ENCODE peak calls at places on chromosomes 11 and 22, in ten cellular contexts. X is upper lobe of right lung; I is GM10248; O is omental fat pad; G is AG10803; D is lung; C is fibroblast of villous mesenchyme; P is activated CD8-positive, alpha-beta T cell treated with anti-CD3 and anti-CD28 coated beads for 36 hours; U is HFF-Myc; J is WTC11. V is an unnamed sample.

GRCh38 chr11:85769758-85770157 is 41.2 kb downstream of the SYTL2 start:
- DNase-seq in G (no peak), J (no peak), C (no peak), D (no peak), P (no peak), I (no peak), X (no peak), O (no peak), U (no peak), V (no peak)

GRCh38 chr22:41217553-41218157 is 12.5 kb downstream of the L3MBTL2 start:
- DNase-seq in U (no peak), G (peak), D (peak), J (peak), I (peak), O (peak), P (peak), X (peak), C (peak), V (peak)

GRCh38 chr11:123430736-123431356 is 777 bp downstream of the GRAMD1B start:
- DNase-seq in X (peak), U (no peak), J (peak), D (peak), P (peak), C (peak), G (peak), O (no peak), I (peak), V (peak)

GRCh38 chr22:21082248-21082647 is 36.5 kb downstream of the LRRC74B start:
- DNase-seq in J (no peak), P (no peak), D (no peak), O (no peak), G (no peak), U (no peak), I (no peak), X (no peak), C (no peak), V (no peak)

GRCh38 chr11:59040607-59041006 is 45.5 kb upstream of the GLYATL1B start:
- DNase-seq in C (no peak), O (no peak), U (no peak), G (no peak), X (no peak), J (no peak), I (no peak), P (no peak), D (no peak), V (no peak)

GRCh38 chr22:40210814-40211213 is 33.1 kb downstream of the TNRC6B start:
- DNase-seq in C (no peak), I (peak), D (no peak), O (no peak), U (no peak), X (no peak), G (no peak), J (no peak), P (peak), V (no peak)

GRCh38 chr11:69050592-69051380 is 2.1 kb downstream of the TPCN2 start:
- DNase-seq in C (no peak), J (no peak), X (no peak), G (no peak), O (no peak), D (no peak), I (no peak), U (no peak), P (no peak), V (no peak)

GRCh38 chr11:77153276-77154185 is 25.5 kb downstream of the MYO7A start:
- DNase-seq in G (no peak), J (no peak), D (no peak), C (no peak), U (no peak), P (peak), I (no peak), O (no peak), X (no peak), V (no peak)

GRCh38 chr11:36002196-36002595 is 58.3 kb downstream of the LDLRAD3 start:
- DNase-seq in C (no peak), G (no peak), I (no peak), P (no peak), U (no peak), X (no peak), J (no peak), O (no peak), D (no peak), V (no peak)

GRCh38 chr11:118054712-118055640 is 21.9 kb upstream of the TMPRSS4 start:
- DNase-seq in X (peak), D (no peak), P (no peak), G (no peak), U (no peak), C (no peak), I (no peak), J (no peak), O (no peak), V (no peak)

GRCh38 chr11:57386178-57386945 is 4.1 kb downstream of the PRG2 start:
- DNase-seq in J (no peak), D (no peak), U (no peak), I (no peak), O (no peak), X (no peak), C (no peak), P (no peak), G (no peak), V (no peak)

GRCh38 chr11:205221-206001 is 1.8 kb downstream of the BET1L start:
- DNase-seq in P (no peak), O (no peak), X (peak), J (no peak), U (no peak), C (no peak), I (no peak), D (peak), G (no peak), V (peak)

GRCh38 chr22:35253946-35254345 is 3.3 kb upstream of the HMGXB4 start:
- DNase-seq in D (no peak), X (no peak), G (no peak), J (no peak), P (no peak), I (no peak), C (no peak), O (no peak), U (no peak), V (no peak)

GRCh38 chr11:58285483-58286040 is 17.5 kb upstream of the OR10W1 start:
- DNase-seq in P (peak), J (no peak), X (no peak), C (no peak), U (no peak), G (no peak), O (no peak), D (no peak), I (no peak), V (no peak)

GRCh38 chr11:92296138-92296515 is 71.5 kb downstream of the FAT3 start:
- DNase-seq in J (no peak), I (no peak), G (peak), D (no peak), C (no peak), P (no peak), O (no peak), U (peak), X (no peak), V (no peak)

GRCh38 chr11:6925636-6926207 is 504 bp upstream of the ZNF215 start:
- DNase-seq in J (no peak), C (peak), O (no peak), X (no peak), D (no peak), I (no peak), G (peak), U (no peak), P (no peak), V (no peak)

GRCh38 chr11:971092-971690 is 45.5 kb downstream of the AP2A2 start:
- DNase-seq in X (no peak), C (no peak), J (no peak), P (no peak), I (no peak), G (no peak), D (no peak), U (no peak), O (no peak), V (no peak)

GRCh38 chr11:77127674-77127968 is 425 bp upstream of the MYO7A start:
- DNase-seq in X (no peak), P (no peak), C (no peak), I (no peak), G (no peak), O (no peak), J (no peak), U (no peak), D (no peak), V (no peak)

GRCh38 chr22:36021649-36022048 is 7.0 kb downstream of the RBFOX2 start:
- DNase-seq in U (no peak), O (no peak), X (no peak), P (no peak), D (no peak), C (no peak), I (no peak), G (no peak), J (no peak), V (no peak)

GRCh38 chr11:19648321-19648720 is 64.3 kb upstream of the NAV2 start:
- DNase-seq in G (no peak), J (no peak), X (no peak), P (no peak), D (no peak), C (peak), U (no peak), I (no peak), O (no peak), V (no peak)

GRCh38 chr11:44955019-44955738 is 4.5 kb upstream of the TP53I11 start:
- DNase-seq in D (peak), P (peak), U (peak), C (peak), G (peak), X (peak), I (no peak), O (peak), J (no peak), V (no peak)

GRCh38 chr11:58900479-58901420 is 38.5 kb upstream of the GLYATL1 start:
- DNase-seq in J (peak), C (peak), O (no peak), D (peak), G (peak), I (peak), U (no peak), P (peak), X (peak), V (no peak)

GRCh38 chr11:112249871-112250590 is 10.6 kb downstream of the PLET1 start:
- DNase-seq in O (no peak), U (no peak), I (no peak), C (peak), G (peak), J (no peak), P (no peak), X (no peak), D (no peak), V (no peak)

GRCh38 chr22:47086596-47087248 is 324.3 kb downstream of the TBC1D22A start:
- DNase-seq in U (no peak), O (no peak), X (no peak), I (no peak), D (no peak), C (no peak), G (no peak), P (no peak), J (no peak), V (no peak)

GRCh38 chr11:76419896-76420295 is 24.9 kb upstream of the EMSY start:
- DNase-seq in P (peak), D (no peak), J (peak), U (no peak), C (no peak), G (no peak), I (peak), X (no peak), O (no peak), V (no peak)

GRCh38 chr22:35384567-35384966 is 3.7 kb downstream of the HMOX1 start:
- DNase-seq in P (no peak), O (no peak), I (no peak), X (no peak), C (no peak), D (no peak), J (no peak), U (no peak), G (no peak), V (no peak)

GRCh38 chr22:37310815-37311595 is 28.7 kb downstream of the CYTH4 start:
- DNase-seq in P (no peak), I (no peak), O (no peak), C (no peak), X (no peak), G (no peak), D (peak), U (no peak), J (no peak), V (no peak)

GRCh38 chr11:66914505-66914904 is 43.7 kb downstream of the PC start:
- DNase-seq in O (no peak), X (no peak), G (no peak), C (no peak), I (no peak), P (no peak), D (no peak), U (no peak), J (no peak), V (no peak)

GRCh38 chr22:40377931-40378330 is 7.5 kb downstream of the SGSM3 start:
- DNase-seq in U (no peak), J (no peak), I (no peak), P (no peak), G (no peak), X (no peak), C (no peak), D (no peak), O (no peak), V (no peak)

GRCh38 chr11:73156114-73156513 is 14.0 kb upstream of the FCHSD2 start:
- DNase-seq in I (no peak), O (no peak), D (no peak), C (no peak), X (no peak), P (no peak), J (no peak), U (no peak), G (no peak), V (no peak)

DNA sequence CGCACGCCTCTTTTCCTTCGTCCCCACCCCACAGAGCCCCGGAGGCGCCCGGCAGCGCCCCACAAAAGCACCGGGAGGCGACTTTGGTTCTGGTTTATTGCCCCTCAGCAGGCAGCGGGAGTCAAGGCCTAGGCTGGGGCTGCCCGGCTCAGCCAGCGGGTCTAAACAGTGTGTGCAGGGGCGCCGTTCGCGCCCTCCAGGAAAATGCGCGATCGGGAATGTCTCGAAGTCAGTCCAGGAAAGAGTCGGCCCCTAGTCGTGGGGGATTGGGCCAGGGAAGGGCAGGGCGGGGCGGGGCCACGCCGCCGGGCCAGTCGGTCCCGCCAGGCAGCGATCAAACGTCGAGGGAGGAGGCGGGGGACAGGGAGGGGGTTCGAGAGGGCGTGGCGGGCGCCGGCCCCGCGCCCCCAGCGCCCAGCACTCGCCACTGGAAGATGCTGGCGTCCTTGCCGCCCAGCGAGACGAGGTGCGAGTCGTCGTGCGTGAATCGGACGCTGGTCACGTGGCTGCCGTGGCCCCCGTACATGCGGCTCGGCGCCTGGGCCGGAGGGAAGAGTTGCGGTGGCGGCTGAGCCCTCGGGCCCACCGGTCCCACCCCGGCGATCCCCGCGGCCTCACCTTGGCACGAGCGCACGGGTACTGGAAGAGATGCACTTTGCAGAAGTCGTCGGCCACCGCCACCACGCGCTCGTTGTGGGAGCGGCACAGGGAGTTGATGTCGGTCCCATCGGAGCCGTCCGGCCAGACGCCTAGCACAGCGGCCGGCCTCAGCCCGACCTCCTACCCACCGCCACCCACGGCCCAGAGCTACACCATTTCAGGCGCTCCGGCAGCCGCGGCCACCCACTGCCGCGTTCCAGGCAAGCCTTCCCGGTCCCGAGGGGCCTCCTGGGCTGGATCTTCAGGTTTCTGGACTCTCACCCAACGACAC is 741 bp upstream of the MTA2 start:
- DNase-seq in P (peak), D (peak), U (no peak), J (peak), G (peak), O (no peak), X (peak), C (peak), I (peak), V (peak)
- TF ChIP-seq CTCF in P (no peak), D (no peak), U (no peak), J (no peak), G (no peak), O (no peak), X (no peak), C (no peak), I (no peak), V (no peak)

GRCh38 chr11:65058419-65059054 is at the start of gene NAALADL1:
- DNase-seq in D (no peak), O (no peak), G (no peak), J (no peak), C (no peak), I (no peak), U (no peak), X (no peak), P (no peak), V (no peak)

GRCh38 chr11:65063532-65063931 is 5.2 kb upstream of the NAALADL1 start:
- DNase-seq in D (no peak), J (no peak), G (no peak), C (no peak), O (no peak), X (no peak), I (no peak), P (no peak), U (no peak), V (no peak)

GRCh38 chr11:65059523-65059922 is 1.2 kb upstream of the NAALADL1 start:
- DNase-seq in O (no peak), J (no peak), P (no peak), C (no peak), G (no peak), U (no peak), I (no peak), D (no peak), X (no peak), V (no peak)

GRCh38 chr11:65059959-65060824 is 1.8 kb upstream of the NAALADL1 start:
- DNase-seq in U (no peak), O (no peak), G (peak), P (no peak), D (no peak), I (no peak), X (no peak), J (no peak), C (no peak), V (no peak)

GRCh38 chr11:65060913-65061408 is 2.6 kb upstream of the NAALADL1 start:
- DNase-seq in U (no peak), O (no peak), G (no peak), I (no peak), C (peak), J (peak), D (no peak), P (peak), X (no peak), V (no peak)
- TF ChIP-seq CTCF in U (peak), O (no peak), G (peak), I (no peak), C (peak), J (no peak), D (no peak), P (no peak), X (peak), V (no peak)

GRCh38 chr11:107860688-107861087 is 2.1 kb upstream of the SLC35F2 start:
- DNase-seq in X (no peak), O (no peak), G (no peak), D (no peak), U (no peak), I (no peak), P (no peak), C (no peak), J (no peak), V (no peak)
- TF ChIP-seq CTCF in X (no peak), O (no peak), G (no peak), D (no peak), U (no peak), I (no peak), P (no peak), C (no peak), J (no peak), V (no peak)

DNA sequence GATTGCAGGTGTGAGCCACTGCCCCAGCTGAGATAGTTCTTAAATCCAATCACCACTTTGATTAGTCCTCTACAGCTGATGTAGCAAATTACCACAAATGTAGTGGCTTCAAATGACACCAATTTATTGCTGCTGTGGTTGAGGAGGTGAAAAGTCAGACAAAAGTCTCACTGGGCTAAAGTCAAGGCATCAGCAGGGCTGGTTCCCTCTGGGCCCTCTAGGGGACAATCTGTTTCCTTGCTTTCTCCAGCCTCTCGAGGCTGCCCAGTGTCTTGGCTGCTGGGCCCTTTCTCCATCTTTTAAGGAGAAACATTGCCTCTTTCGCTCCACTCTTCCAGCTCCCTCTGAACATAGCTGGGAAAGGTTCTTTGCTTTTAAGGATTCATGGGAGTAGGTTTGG is 50.5 kb upstream of the SHANK2 start:
- DNase-seq in P (no peak), O (no peak), G (no peak), D (peak), C (no peak), X (peak), I (no peak), J (no peak), U (no peak), V (no peak)
- TF ChIP-seq CTCF in P (no peak), O (no peak), G (peak), D (no peak), C (peak), X (no peak), I (no peak), J (no peak), U (no peak), V (no peak)

DNA sequence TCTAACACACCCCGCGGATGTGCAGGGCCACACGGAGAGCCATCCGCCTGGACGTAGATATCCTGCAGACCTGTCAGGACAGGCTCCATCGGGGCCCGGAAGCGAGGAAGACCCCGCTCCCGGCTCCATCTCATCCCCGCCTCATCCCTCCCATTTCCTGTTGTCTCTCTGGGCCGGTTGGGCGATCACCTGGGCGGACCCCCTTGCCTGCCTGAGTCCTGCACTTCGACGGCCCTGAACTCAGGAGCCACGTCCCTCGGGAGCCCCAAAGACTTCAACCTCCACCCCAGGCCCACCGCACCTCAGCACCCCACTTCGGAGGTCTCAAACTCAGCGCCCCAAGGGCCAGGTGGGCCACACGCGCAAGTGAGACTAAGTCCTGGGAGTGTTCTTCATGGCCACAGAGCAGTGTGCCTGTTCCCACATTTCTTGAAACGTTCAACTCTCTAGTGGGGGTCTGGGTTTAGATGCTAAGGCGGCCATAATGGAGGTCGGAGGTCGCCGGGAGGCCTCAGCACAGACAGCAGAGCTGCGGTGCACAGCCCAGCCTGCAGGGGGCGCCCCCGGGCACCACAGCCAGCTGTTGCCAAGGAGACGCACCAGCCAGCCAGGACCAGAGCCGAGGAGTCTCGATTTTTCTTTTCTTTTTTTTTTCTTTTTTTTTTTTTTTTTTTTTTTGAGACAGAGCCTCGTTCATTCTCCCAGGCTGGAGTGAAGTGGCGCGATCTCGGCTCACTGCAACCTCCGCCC is 26.0 kb upstream of the FADD start:
- DNase-seq in I (peak), X (no peak), O (no peak), G (no peak), J (peak), P (peak), U (no peak), D (no peak), C (peak), V (no peak)
- TF ChIP-seq CTCF in I (peak), X (peak), O (no peak), G (peak), J (peak), P (peak), U (peak), D (no peak), C (peak), V (no peak)

GRCh38 chr11:3016861-3017260 is 24.7 kb upstream of the NAP1L4 start:
- DNase-seq in O (no peak), U (no peak), G (no peak), P (no peak), X (no peak), D (no peak), I (no peak), J (no peak), C (no peak), V (no peak)
- TF ChIP-seq CTCF in O (no peak), U (no peak), G (no peak), P (no peak), X (no peak), D (no peak), I (no peak), J (no peak), C (no peak), V (no peak)

V was measured in activated B cell treated with CpG ODN at 0.5 μM for 24 hours.